ENCODE peak calls at places on chromosomes 2 and 18, in ten cellular contexts. C, Q, S, A, L, Y, U, W, F and P are unnamed samples.

GRCh38 chr2:223759569-223760430 is 77.6 kb downstream of the AP1S3 start:
- DNase-seq in C (peak), Q (no peak), S (no peak), A (no peak), L (no peak), Y (no peak), U (no peak), W (no peak), F (no peak), P (peak)

GRCh38 chr2:171520471-171520870 is 1.8 kb upstream of the CYBRD1 start:
- DNase-seq in C (no peak), Q (no peak), S (no peak), A (no peak), L (no peak), Y (no peak), U (no peak), W (no peak), F (no peak), P (no peak)

GRCh38 chr2:184444217-184444616 is 154.1 kb upstream of the ZNF804A start:
- DNase-seq in C (no peak), Q (no peak), S (no peak), A (no peak), L (no peak), Y (no peak), U (no peak), W (no peak), F (no peak), P (peak)

GRCh38 chr2:84958135-84959044 is 12.6 kb upstream of the KCMF1 start:
- DNase-seq in C (peak), Q (peak), S (no peak), A (peak), L (no peak), Y (no peak), U (no peak), W (peak), F (no peak), P (peak)

GRCh38 chr2:12436483-12436882 is 280.3 kb upstream of the TRIB2 start:
- DNase-seq in C (no peak), Q (no peak), S (no peak), A (no peak), L (no peak), Y (no peak), U (no peak), W (no peak), F (no peak), P (no peak)

GRCh38 chr18:9534844-9535243 is 59.5 kb downstream of the RALBP1 start:
- DNase-seq in C (no peak), Q (no peak), S (no peak), A (no peak), L (no peak), Y (no peak), U (no peak), W (no peak), F (no peak), P (no peak)

GRCh38 chr2:212811036-212811805 is 272.6 kb upstream of the ERBB4 start:
- DNase-seq in C (no peak), Q (no peak), S (no peak), A (peak), L (no peak), Y (no peak), U (no peak), W (peak), F (no peak), P (no peak)

GRCh38 chr2:180246281-180246680 is 239.2 kb upstream of the CWC22 start:
- DNase-seq in C (peak), Q (no peak), S (no peak), A (no peak), L (no peak), Y (no peak), U (no peak), W (no peak), F (no peak), P (no peak)

GRCh38 chr18:59810183-59810582 is 89.6 kb upstream of the PMAIP1 start:
- DNase-seq in C (peak), Q (no peak), S (no peak), A (no peak), L (no peak), Y (no peak), U (no peak), W (no peak), F (no peak), P (peak)

GRCh38 chr18:54358495-54358793 is 738 bp downstream of the C18orf54 start:
- DNase-seq in C (peak), Q (no peak), S (no peak), A (peak), L (no peak), Y (peak), U (no peak), W (no peak), F (no peak), P (peak)

GRCh38 chr2:214103199-214104001 is 307.5 kb upstream of the VWC2L start:
- DNase-seq in C (peak), Q (no peak), S (no peak), A (no peak), L (no peak), Y (no peak), U (no peak), W (no peak), F (no peak), P (peak)

GRCh38 chr2:202109737-202110184 is 36.7 kb downstream of the KIAA2012 start:
- DNase-seq in C (peak), Q (no peak), S (no peak), A (peak), L (no peak), Y (no peak), U (no peak), W (peak), F (no peak), P (peak)

GRCh38 chr2:17538844-17539554 is 1.5 kb upstream of the VSNL1 start:
- DNase-seq in C (peak), Q (peak), S (no peak), A (peak), L (no peak), Y (peak), U (no peak), W (no peak), F (no peak), P (peak)

GRCh38 chr2:567865-568638 is 109.2 kb downstream of the TMEM18 start:
- DNase-seq in C (peak), Q (no peak), S (no peak), A (peak), L (peak), Y (no peak), U (no peak), W (peak), F (no peak), P (peak)

GRCh38 chr18:24553886-24554285 is 93.4 kb downstream of the HRH4 start:
- DNase-seq in C (no peak), Q (no peak), S (no peak), A (no peak), L (no peak), Y (no peak), U (no peak), W (no peak), F (no peak), P (no peak)

GRCh38 chr2:220555961-220556360 is 928.5 kb downstream of the SLC4A3 start:
- DNase-seq in C (peak), Q (no peak), S (no peak), A (no peak), L (no peak), Y (no peak), U (no peak), W (no peak), F (no peak), P (peak)

GRCh38 chr2:209946539-209946938 is 55.9 kb upstream of the RPE start:
- DNase-seq in C (peak), Q (no peak), S (no peak), A (no peak), L (no peak), Y (no peak), U (no peak), W (no peak), F (no peak), P (no peak)

GRCh38 chr18:616380-616995 is 19.7 kb downstream of the CLUL1 start:
- DNase-seq in C (peak), Q (no peak), S (no peak), A (peak), L (peak), Y (no peak), U (no peak), W (no peak), F (no peak), P (peak)

GRCh38 chr2:139946690-139947089 is 1166.5 kb upstream of the NXPH2 start:
- DNase-seq in C (no peak), Q (no peak), S (no peak), A (no peak), L (no peak), Y (no peak), U (no peak), W (no peak), F (no peak), P (no peak)

GRCh38 chr18:48932822-48933510 is 17.8 kb downstream of the SMAD7 start:
- DNase-seq in C (no peak), Q (no peak), S (no peak), A (no peak), L (no peak), Y (no peak), U (no peak), W (no peak), F (no peak), P (no peak)

GRCh38 chr2:37469126-37469525 is 124.7 kb downstream of the QPCT start:
- DNase-seq in C (no peak), Q (no peak), S (no peak), A (no peak), L (no peak), Y (no peak), U (no peak), W (no peak), F (no peak), P (no peak)

GRCh38 chr18:21663615-21664014 is 41.0 kb downstream of the ABHD3 start:
- DNase-seq in C (no peak), Q (no peak), S (no peak), A (no peak), L (peak), Y (no peak), U (no peak), W (no peak), F (no peak), P (no peak)

GRCh38 chr2:777546-777945 is 100.3 kb upstream of the TMEM18 start:
- DNase-seq in C (no peak), Q (no peak), S (no peak), A (no peak), L (no peak), Y (no peak), U (no peak), W (no peak), F (no peak), P (no peak)

GRCh38 chr2:110115291-110116032 is at the start of gene MALL:
- DNase-seq in C (peak), Q (no peak), S (no peak), A (peak), L (no peak), Y (peak), U (no peak), W (no peak), F (no peak), P (peak)

GRCh38 chr2:45315881-45316280 is 295.2 kb downstream of the SRBD1 start:
- DNase-seq in C (no peak), Q (no peak), S (no peak), A (peak), L (peak), Y (no peak), U (no peak), W (peak), F (no peak), P (peak)

GRCh38 chr2:53475320-53475719 is 292.3 kb upstream of the CHAC2 start:
- DNase-seq in C (peak), Q (no peak), S (no peak), A (peak), L (no peak), Y (no peak), U (no peak), W (peak), F (no peak), P (peak)

GRCh38 chr2:60855989-60856669 is 25.2 kb upstream of the REL start:
- DNase-seq in C (no peak), Q (no peak), S (no peak), A (no peak), L (no peak), Y (no peak), U (no peak), W (no peak), F (no peak), P (no peak)

GRCh38 chr2:55224761-55225261 is 7.3 kb downstream of the CLHC1 start:
- DNase-seq in C (no peak), Q (no peak), S (no peak), A (no peak), L (no peak), Y (no peak), U (no peak), W (no peak), F (no peak), P (no peak)

GRCh38 chr18:46073474-46074331 is 1.6 kb upstream of the PSTPIP2 start:
- DNase-seq in C (peak), Q (peak), S (peak), A (peak), L (peak), Y (peak), U (no peak), W (peak), F (peak), P (peak)

GRCh38 chr2:146821836-146822316 is 1023.0 kb upstream of the ACVR2A start:
- DNase-seq in C (peak), Q (no peak), S (no peak), A (peak), L (peak), Y (no peak), U (no peak), W (no peak), F (no peak), P (no peak)

GRCh38 chr2:107772380-107772779 is 54.3 kb upstream of the RGPD4 start:
- DNase-seq in C (peak), Q (no peak), S (no peak), A (no peak), L (no peak), Y (no peak), U (no peak), W (no peak), F (no peak), P (no peak)

GRCh38 chr18:35174093-35174731 is 66.6 kb upstream of the ZNF397 start:
- DNase-seq in C (peak), Q (no peak), S (no peak), A (no peak), L (no peak), Y (no peak), U (no peak), W (no peak), F (no peak), P (no peak)

GRCh38 chr2:497770-498492 is 179.3 kb downstream of the TMEM18 start:
- DNase-seq in C (no peak), Q (no peak), S (no peak), A (no peak), L (no peak), Y (no peak), U (no peak), W (no peak), F (no peak), P (no peak)

GRCh38 chr18:22412502-22412901 is 5.2 kb downstream of the CTAGE1 start:
- DNase-seq in C (peak), Q (no peak), S (no peak), A (peak), L (no peak), Y (no peak), U (no peak), W (no peak), F (no peak), P (no peak)

GRCh38 chr18:13281406-13281805 is 62.8 kb downstream of the LDLRAD4 start:
- DNase-seq in C (no peak), Q (no peak), S (no peak), A (no peak), L (no peak), Y (no peak), U (no peak), W (no peak), F (no peak), P (no peak)

GRCh38 chr2:85577386-85578242 is at the start of gene VAMP8:
- DNase-seq in C (peak), Q (no peak), S (peak), A (no peak), L (no peak), Y (no peak), U (peak), W (no peak), F (peak), P (peak)

GRCh38 chr2:70391259-70391658 is 89.4 kb upstream of the FAM136A start:
- DNase-seq in C (no peak), Q (no peak), S (no peak), A (no peak), L (no peak), Y (no peak), U (no peak), W (no peak), F (no peak), P (no peak)

GRCh38 chr2:31688282-31688681 is 107.5 kb upstream of the SRD5A2 start:
- DNase-seq in C (no peak), Q (no peak), S (no peak), A (no peak), L (no peak), Y (no peak), U (no peak), W (no peak), F (no peak), P (no peak)